ENCODE peak calls at places on chromosomes 4 and X, in four cellular contexts. Y is fibroblast of pulmonary artery, C is WERI-Rb-1, D is foreskin fibroblast. N is an unnamed sample.

GRCh38 chrX:101658661-101659477 is 781 bp downstream of the ARMCX2 start:
- DNase-seq in Y (peak; percentile 47), C (peak; percentile 83), D (peak; percentile 35), N (peak; percentile 47)

GRCh38 chr4:139794158-139794954 is 128.7 kb downstream of the MGST2 start:
- DNase-seq in Y (peak; percentile 26), C (no peak), D (peak; percentile 52), N (no peak)

GRCh38 chr4:169314906-169315305 is 44.1 kb upstream of the SH3RF1 start:
- DNase-seq in Y (peak; percentile 68), C (no peak), D (peak; percentile 67), N (peak; percentile 81)

GRCh38 chrX:48522291-48522690 is 683 bp downstream of the EBP start:
- DNase-seq in Y (no peak), C (no peak), D (no peak), N (no peak)

GRCh38 chrX:132948648-132949260 is 9.7 kb downstream of the HS6ST2 start:
- DNase-seq in Y (no peak), C (no peak), D (no peak), N (no peak)

GRCh38 chr4:145583656-145584055 is 35.5 kb upstream of the MMAA start:
- DNase-seq in Y (peak; percentile 10), C (no peak), D (no peak), N (no peak)

GRCh38 chr4:113505057-113505456 is 256.5 kb downstream of the CAMK2D start:
- DNase-seq in Y (no peak), C (no peak), D (no peak), N (no peak)

GRCh38 chr4:11881364-11881763 is 452.7 kb upstream of the HS3ST1 start:
- DNase-seq in Y (no peak), C (no peak), D (no peak), N (no peak)

GRCh38 chr4:151541438-151542071 is 132.6 kb downstream of the FHIP1A start:
- DNase-seq in Y (peak; percentile 75), C (no peak), D (peak; percentile 79), N (peak; percentile 41)

GRCh38 chr4:105666693-105667092 is 41.8 kb downstream of the INTS12 start:
- DNase-seq in Y (peak; percentile 67), C (no peak), D (no peak), N (peak; percentile 3)

GRCh38 chrX:130162094-130162493 is 3.5 kb downstream of the AIFM1 start:
- DNase-seq in Y (no peak), C (no peak), D (no peak), N (no peak)

GRCh38 chr4:127586922-127587571 is 45.7 kb upstream of the INTU start:
- DNase-seq in Y (peak; percentile 34), C (peak; percentile 53), D (peak; percentile 12), N (peak; percentile 56)

GRCh38 chr4:93396274-93396673 is 432.3 kb upstream of the ATOH1 start:
- DNase-seq in Y (peak; percentile 84), C (no peak), D (peak; percentile 70), N (peak; percentile 56)

GRCh38 chr4:150090836-150091235 is 12.6 kb downstream of the DCLK2 start:
- DNase-seq in Y (no peak), C (no peak), D (peak; percentile 20), N (no peak)

GRCh38 chr4:2750719-2751605 is 5.2 kb downstream of the TNIP2 start:
- DNase-seq in Y (no peak), C (no peak), D (no peak), N (no peak)

GRCh38 chr4:151948351-151949016 is 187.7 kb upstream of the GATB start:
- DNase-seq in Y (no peak), C (no peak), D (peak; percentile 28), N (no peak)

GRCh38 chrX:129488359-129488758 is 34.9 kb downstream of the SMARCA1 start:
- DNase-seq in Y (no peak), C (no peak), D (no peak), N (no peak)

GRCh38 chr4:39124885-39125599 is 57.3 kb upstream of the WDR19 start:
- DNase-seq in Y (no peak), C (no peak), D (no peak), N (no peak)

GRCh38 chr4:118981171-118981838 is 92.7 kb downstream of the SYNPO2 start:
- DNase-seq in Y (no peak), C (no peak), D (no peak), N (no peak)

GRCh38 chr4:38266616-38267015 is 306.4 kb downstream of the PTTG2 start:
- DNase-seq in Y (no peak), C (no peak), D (peak; percentile 16), N (no peak)

GRCh38 chrX:51643377-51643776 is 24.7 kb upstream of the CENPVL3 start:
- DNase-seq in Y (no peak), C (no peak), D (no peak), N (no peak)

GRCh38 chr4:7196731-7197130 is 4.4 kb downstream of the SORCS2 start:
- DNase-seq in Y (no peak), C (no peak), D (no peak), N (no peak)

GRCh38 chr4:163332526-163333405 is at the start of gene NPY1R:
- DNase-seq in Y (peak; percentile 86), C (peak; percentile 93), D (peak; percentile 65), N (peak; percentile 82)

GRCh38 chrX:96776966-96777365 is 92.3 kb downstream of the DIAPH2 start:
- DNase-seq in Y (peak; percentile 8), C (no peak), D (no peak), N (no peak)

GRCh38 chr4:115871596-115871995 is 758.2 kb upstream of the NDST4 start:
- DNase-seq in Y (no peak), C (no peak), D (no peak), N (no peak)

GRCh38 chrX:56503941-56504673 is 59.3 kb upstream of the UBQLN2 start:
- DNase-seq in Y (no peak), C (no peak), D (no peak), N (no peak)

GRCh38 chrX:1453390-1453783 is 678 bp upstream of the ASMTL start:
- DNase-seq in Y (no peak), C (no peak), D (peak; percentile 55), N (no peak)

GRCh38 chrX:17674611-17675010 is 62.7 kb upstream of the SCML1 start:
- DNase-seq in Y (peak; percentile 43), C (no peak), D (no peak), N (no peak)

GRCh38 chr4:128630881-128631280 is 178.6 kb upstream of the JADE1 start:
- DNase-seq in Y (peak; percentile 36), C (no peak), D (no peak), N (no peak)

GRCh38 chr4:110196871-110197420 is 1.5 kb downstream of the ELOVL6 start:
- DNase-seq in Y (no peak), C (peak; percentile 72), D (no peak), N (no peak)

GRCh38 chr4:110196206-110196870 is 2.1 kb downstream of the ELOVL6 start:
- DNase-seq in Y (no peak), C (peak; percentile 80), D (no peak), N (no peak)

GRCh38 chr4:110197421-110198398 is 705 bp downstream of the ELOVL6 start:
- DNase-seq in Y (peak; percentile 43), C (peak; percentile 59), D (no peak), N (peak; percentile 45)

GRCh38 chr4:110195561-110196205 is 2.7 kb downstream of the ELOVL6 start:
- DNase-seq in Y (no peak), C (no peak), D (no peak), N (no peak)

GRCh38 chr4:110193822-110194761 is 4.3 kb downstream of the ELOVL6 start:
- DNase-seq in Y (peak; percentile 98), C (peak; percentile 52), D (peak; percentile 89), N (peak; percentile 98)
- H3K4me3 ChIP-seq in Y (no peak overlapping the region), C (no peak overlapping the region), D (no peak overlapping the region), N (no peak overlapping the region)

GRCh38 chr4:41935652-41936021 is 408 bp downstream of the TMEM33 start:
- DNase-seq in Y (peak; percentile 11), C (no peak), D (no peak), N (no peak)

GRCh38 chr4:41932988-41933387 is 2.2 kb upstream of the TMEM33 start:
- DNase-seq in Y (no peak), C (no peak), D (no peak), N (no peak)

GRCh38 chr4:41939016-41939623 is 3.9 kb downstream of the TMEM33 start:
- DNase-seq in Y (peak; percentile 44), C (no peak), D (no peak), N (no peak)

GRCh38 chr4:41933997-41934812 is 1.0 kb upstream of the TMEM33 start:
- DNase-seq in Y (no peak), C (no peak), D (no peak), N (no peak)

GRCh38 chr4:41934813-41935651 is at the start of gene TMEM33:
- DNase-seq in Y (peak; percentile 86), C (peak; percentile 91), D (peak; percentile 76), N (peak; percentile 73)
- TF ChIP-seq CTCF in Y (no peak), C (no peak), D (peak; percentile 4), N (peak; percentile 44)

DNA sequence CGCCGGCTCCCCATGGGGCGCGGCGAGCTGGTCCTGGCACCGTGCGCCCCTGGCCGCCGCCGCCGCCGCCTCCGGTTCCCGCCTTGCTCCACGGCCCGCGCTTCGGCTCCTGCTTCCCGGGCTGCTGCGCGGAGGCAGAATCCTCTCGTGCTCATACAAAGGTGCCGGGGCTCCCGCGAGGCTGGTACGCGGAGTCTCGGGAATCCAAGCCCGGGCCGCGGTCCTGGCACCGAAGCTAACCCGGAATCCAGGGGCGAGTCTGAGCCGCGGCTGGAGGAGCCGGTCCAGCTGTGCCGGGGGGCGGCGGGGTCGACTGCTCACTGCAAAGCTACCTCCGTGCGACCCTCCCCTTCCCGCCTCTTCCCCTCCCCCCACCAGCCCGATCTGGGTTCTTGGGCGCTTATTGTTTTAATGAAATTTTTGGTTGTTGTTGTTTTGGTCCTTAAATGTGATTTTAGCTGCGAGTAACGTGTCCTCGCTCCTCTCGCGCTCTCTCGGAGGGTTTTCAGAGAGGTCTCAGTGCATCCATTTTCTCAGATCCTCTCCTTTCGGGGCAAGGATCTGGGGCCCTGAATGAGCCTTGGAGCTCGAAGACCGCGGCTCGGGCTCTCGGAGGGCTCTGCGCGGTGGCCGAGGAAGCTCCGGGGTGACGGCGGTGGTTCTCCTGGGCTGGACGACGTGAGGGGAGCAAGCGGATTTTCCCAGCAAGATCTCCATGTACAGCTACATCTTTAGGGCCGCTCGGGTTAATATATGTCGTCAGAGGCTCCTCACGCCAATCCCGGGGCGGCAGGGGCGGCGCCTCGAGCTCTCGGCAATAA is at the start of gene HAND2:
- DNase-seq in Y (peak; percentile 90), C (peak; percentile 87), D (peak; percentile 81), N (no peak)
- H3K4me3 ChIP-seq in Y (peak within 1 kb of the TSS; percentile 89), C (peak within 1 kb of the TSS; percentile 77), D (peak within 1 kb of the TSS; percentile 69), N (peak within 1 kb of the TSS; percentile 9)

DNA sequence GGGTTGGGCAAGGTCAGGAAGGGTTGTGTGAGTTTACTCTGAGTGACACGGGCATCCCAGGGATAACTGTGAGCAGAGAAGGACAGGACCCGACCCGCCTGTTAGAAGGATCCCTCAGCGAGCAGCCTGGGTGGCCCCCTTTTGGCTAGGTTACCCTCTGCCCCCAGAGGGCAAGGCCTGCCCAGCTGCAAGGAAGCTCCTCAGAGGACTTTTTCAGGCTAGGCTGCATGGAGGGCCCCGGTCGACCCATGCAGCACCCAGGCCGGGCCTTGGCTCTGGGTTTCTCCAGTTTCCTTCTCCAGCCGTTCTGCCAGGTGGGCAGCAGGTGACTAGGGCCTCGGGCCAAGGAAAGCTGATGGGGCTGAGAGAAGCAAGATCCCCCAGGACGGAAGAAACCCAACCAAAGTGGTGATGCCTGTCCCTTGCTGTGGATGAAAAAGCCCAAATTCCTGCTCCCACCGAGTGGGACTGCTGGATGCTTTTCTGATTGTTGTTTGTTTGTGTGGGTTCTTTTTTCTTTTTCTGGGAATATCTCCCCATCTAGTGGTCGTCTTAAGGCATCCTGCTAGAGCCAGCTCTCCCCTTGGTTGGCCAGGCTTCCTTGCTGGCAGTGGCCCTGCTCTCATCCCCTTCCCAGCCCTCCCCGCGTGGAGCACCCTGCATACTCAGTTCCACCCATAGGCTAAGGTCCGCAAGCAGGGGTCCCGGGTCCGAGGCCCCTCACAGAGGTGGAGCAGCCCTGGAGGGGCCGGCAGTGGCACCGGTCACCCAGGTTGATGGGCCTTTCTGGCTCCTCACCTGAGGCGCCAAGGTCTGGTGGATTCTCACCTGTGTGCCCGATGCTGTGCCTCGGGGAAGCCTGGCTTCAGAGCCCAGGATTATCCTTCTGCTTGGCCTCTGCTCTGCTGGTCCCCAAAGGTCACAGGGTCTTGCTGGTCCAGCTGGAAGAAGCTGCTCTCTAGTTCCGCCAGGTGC is 1.8 kb downstream of the ZFP92 start:
- DNase-seq in Y (no peak), C (no peak), D (no peak), N (no peak)
- TF ChIP-seq CTCF in Y (no peak), C (peak; percentile 20), D (no peak), N (peak; percentile 35)